ENCODE peak calls at places on chromosomes 12 and 14, in seven cellular contexts. Y is cardiac muscle cell; N is neural progenitor cell; K is endothelial cell; U is CD8-positive, alpha-beta T cell; L is nephron progenitor cell; Q is sigmoid colon. B is an unnamed sample.

GRCh38 chr14:74127634-74128033 is 42.9 kb downstream of the LIN52 start:
- DNase-seq in Q (no peak), U (no peak), Y (no peak), L (no peak), K (no peak), N (no peak), B (no peak)

GRCh38 chr14:21106191-21106505 is 5.3 kb downstream of the TMEM253 start:
- DNase-seq in Y (peak), L (no peak), U (no peak), N (no peak), Q (no peak), K (no peak), B (no peak)

GRCh38 chr12:4855121-4855924 is 54.4 kb upstream of the KCNA1 start:
- DNase-seq in Q (peak), U (peak), N (peak), L (peak), Y (peak), K (peak), B (peak)

GRCh38 chr12:104643921-104644669 is 187.3 kb downstream of the CHST11 start:
- DNase-seq in K (no peak), N (no peak), L (no peak), Y (no peak), U (no peak), Q (no peak), B (no peak)

GRCh38 chr12:94372379-94372930 is 87.2 kb downstream of the CEP83 start:
- DNase-seq in Y (no peak), Q (no peak), N (no peak), L (no peak), K (no peak), U (no peak), B (no peak)

GRCh38 chr12:50677858-50678257 is 86.0 kb upstream of the ATF1 start:
- DNase-seq in U (no peak), Y (peak), N (no peak), K (no peak), Q (no peak), L (no peak), B (no peak)

GRCh38 chr14:100288382-100289185 is 17.7 kb downstream of the SLC25A29 start:
- DNase-seq in Q (no peak), U (no peak), N (no peak), K (no peak), L (no peak), Y (no peak), B (no peak)

GRCh38 chr14:30580616-30581282 is 21.8 kb downstream of the G2E3 start:
- DNase-seq in U (no peak), N (no peak), K (no peak), L (no peak), Y (peak), Q (no peak), B (no peak)

GRCh38 chr12:10623131-10623530 is 9.7 kb upstream of the MAGOHB start:
- DNase-seq in L (no peak), N (no peak), Y (no peak), K (no peak), Q (no peak), U (no peak), B (no peak)

GRCh38 chr12:92740421-92740820 is 37.6 kb downstream of the PLEKHG7 start:
- DNase-seq in K (no peak), Y (peak), L (no peak), U (no peak), Q (no peak), N (no peak), B (no peak)

GRCh38 chr14:97783001-97783400 is 985.8 kb downstream of the VRK1 start:
- DNase-seq in Y (no peak), L (no peak), N (no peak), Q (no peak), U (no peak), K (no peak), B (no peak)

GRCh38 chr12:105659355-105660075 is 329.0 kb downstream of the C12orf75 start:
- DNase-seq in N (no peak), L (no peak), U (no peak), Q (no peak), Y (no peak), K (no peak), B (no peak)

GRCh38 chr14:64636208-64636979 is 67.8 kb upstream of the PLEKHG3 start:
- DNase-seq in U (peak), Q (peak), K (peak), Y (peak), L (peak), N (peak), B (peak)

GRCh38 chr14:24317141-24317927 is 6.0 kb downstream of the LTB4R start:
- DNase-seq in U (no peak), Q (no peak), K (no peak), L (no peak), N (no peak), Y (peak), B (no peak)

GRCh38 chr14:24316597-24316950 is 5.3 kb downstream of the LTB4R start:
- DNase-seq in Y (no peak), U (no peak), Q (peak), K (no peak), N (no peak), L (no peak), B (no peak)

GRCh38 chr14:24314377-24315193 is 3.3 kb downstream of the LTB4R start:
- DNase-seq in Y (no peak), Q (no peak), L (no peak), U (no peak), N (no peak), K (no peak), B (no peak)

GRCh38 chr14:24315243-24315806 is 4.0 kb downstream of the LTB4R start:
- DNase-seq in K (no peak), L (no peak), Q (no peak), Y (no peak), U (no peak), N (no peak), B (no peak)

GRCh38 chr14:24315807-24316596 is 4.7 kb downstream of the LTB4R start:
- DNase-seq in Y (peak), K (no peak), L (no peak), U (no peak), Q (no peak), N (no peak), B (peak)
- TF ChIP-seq CTCF in Y (peak), K (no peak), L (no peak), U (no peak), Q (no peak), N (no peak), B (no peak)

GRCh38 chr12:109572506-109572845 is 828 bp downstream of the MMAB start:
- DNase-seq in Q (no peak), U (no peak), K (no peak), Y (no peak), L (no peak), N (no peak), B (no peak)
- TF ChIP-seq CTCF in Q (no peak), U (no peak), K (no peak), Y (no peak), L (no peak), N (no peak), B (no peak)

GRCh38 chr12:6373022-6373787 is 2.2 kb downstream of the SCNN1A start:
- DNase-seq in L (no peak), U (no peak), Q (peak), Y (no peak), N (no peak), K (no peak), B (no peak)

GRCh38 chr12:6369916-6370575 is 5.3 kb downstream of the SCNN1A start:
- DNase-seq in L (no peak), Y (no peak), U (no peak), K (no peak), N (no peak), Q (no peak), B (no peak)

GRCh38 chr12:6372403-6373003 is 2.9 kb downstream of the SCNN1A start:
- DNase-seq in U (no peak), L (no peak), K (no peak), N (peak), Q (peak), Y (peak), B (no peak)

GRCh38 chr12:6370576-6370935 is 4.8 kb downstream of the SCNN1A start:
- DNase-seq in Y (no peak), N (no peak), Q (peak), L (no peak), U (no peak), K (no peak), B (no peak)

DNA sequence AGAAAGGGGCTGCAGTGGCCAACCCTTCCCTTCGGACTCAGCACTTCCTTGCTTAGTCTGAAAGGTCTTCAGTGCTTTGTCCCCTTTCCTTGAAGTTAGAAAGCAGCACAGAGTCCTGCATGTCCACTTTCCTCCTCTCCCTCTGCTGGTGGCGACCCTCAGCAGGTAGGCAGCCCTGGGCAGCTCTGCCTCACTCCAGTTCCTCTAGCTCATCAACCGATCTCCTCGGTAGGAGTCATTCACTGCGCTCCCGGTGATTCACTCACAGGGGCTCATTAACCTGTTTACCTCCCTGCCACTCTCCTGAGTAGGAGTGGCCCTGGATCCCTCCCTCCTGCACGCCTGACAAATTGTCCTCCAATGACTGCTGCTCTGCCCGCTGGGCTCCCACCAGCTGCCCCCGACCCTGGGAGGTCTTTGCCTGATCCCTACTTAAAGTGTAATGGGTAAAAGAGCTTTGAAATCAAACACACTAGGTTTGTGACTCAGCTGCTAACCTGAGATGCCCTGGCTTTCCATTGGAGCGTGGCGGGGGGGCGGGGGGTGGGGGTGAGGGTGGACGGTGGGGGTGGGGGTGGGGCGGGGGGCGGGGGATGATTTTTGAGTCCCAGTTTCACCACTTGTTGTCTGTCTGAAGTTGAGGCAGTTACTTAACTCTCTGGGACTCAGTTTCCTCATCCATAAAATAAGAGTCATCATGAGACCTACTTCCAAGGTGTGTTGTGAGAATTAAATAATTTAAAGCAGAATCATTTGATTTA is 4.2 kb downstream of the SCNN1A start:
- DNase-seq in U (no peak), Q (peak), L (peak), K (peak), N (peak), Y (peak), B (no peak)
- TF ChIP-seq CTCF in U (no peak), Q (no peak), L (no peak), K (no peak), N (peak), Y (peak), B (no peak)

DNA sequence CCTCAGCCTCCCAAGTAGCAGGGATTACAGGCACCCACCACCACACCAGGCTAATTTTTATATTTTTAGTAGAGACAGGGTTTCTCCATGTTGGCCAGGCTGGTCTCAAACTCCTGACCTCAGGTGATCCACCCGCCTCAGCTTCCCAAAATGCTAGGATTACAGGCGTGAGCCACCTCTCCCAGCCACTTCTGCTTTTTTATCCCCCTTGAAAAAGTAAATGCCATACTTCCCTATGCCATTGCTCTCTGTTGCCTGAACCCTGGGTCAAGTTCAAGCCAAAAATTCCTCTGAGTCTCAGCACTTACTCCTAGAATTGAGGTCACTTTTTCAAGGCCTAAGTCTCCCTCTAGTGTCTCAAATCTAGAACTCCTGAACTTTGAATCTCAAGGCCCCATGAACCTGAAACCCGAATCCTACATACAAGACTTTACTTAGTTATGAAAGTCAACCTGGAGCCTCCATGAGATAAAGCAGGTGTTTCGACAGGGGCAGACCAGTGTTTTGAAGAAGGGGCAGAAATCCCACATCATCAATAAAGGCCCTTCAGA is 1.4 kb upstream of the APOBEC1 start:
- DNase-seq in N (no peak), K (no peak), U (no peak), Q (no peak), Y (no peak), L (no peak), B (no peak)
- TF ChIP-seq CTCF in N (peak), K (peak), U (no peak), Q (no peak), Y (peak), L (peak), B (peak)

DNA sequence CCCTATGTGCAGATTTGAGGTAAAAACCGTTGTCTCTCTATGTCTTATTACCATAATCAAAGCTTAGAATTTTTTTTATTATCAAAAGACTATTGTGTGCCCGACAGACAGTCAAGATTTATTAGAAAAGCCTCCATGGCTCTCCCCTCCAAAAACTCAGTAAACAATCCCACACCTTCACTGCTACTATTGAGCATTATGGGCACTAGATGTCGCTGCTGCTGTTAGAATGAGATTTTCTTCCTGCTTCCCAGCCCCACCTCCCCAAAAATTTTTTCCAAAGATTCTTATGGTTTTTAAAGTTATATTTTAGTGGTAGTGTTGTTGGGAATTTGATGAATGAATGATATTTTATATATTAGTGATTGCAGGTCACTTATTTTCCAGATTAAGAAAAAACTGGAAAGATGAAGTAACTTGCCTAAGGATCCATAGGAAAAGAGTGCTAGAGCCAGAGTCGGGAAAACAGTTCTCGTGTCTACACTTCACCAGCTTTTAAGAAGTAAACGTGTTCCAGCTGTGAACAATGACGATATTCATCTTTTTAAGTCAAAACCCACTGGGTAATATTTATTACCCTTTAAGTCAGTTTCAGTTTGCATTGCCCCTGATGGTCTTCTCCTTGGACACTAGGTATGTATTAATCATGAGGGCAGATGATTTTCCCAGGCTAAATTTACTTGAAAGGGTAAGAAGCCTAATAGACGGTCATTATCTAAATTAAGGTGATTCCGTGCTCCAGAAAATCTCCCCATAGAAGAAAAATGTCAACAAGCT is 12.2 kb upstream of the FOXG1 start:
- DNase-seq in U (no peak), N (peak), Y (peak), Q (no peak), L (peak), K (peak), B (no peak)
- TF ChIP-seq CTCF in U (no peak), N (peak), Y (peak), Q (no peak), L (peak), K (no peak), B (peak)

DNA sequence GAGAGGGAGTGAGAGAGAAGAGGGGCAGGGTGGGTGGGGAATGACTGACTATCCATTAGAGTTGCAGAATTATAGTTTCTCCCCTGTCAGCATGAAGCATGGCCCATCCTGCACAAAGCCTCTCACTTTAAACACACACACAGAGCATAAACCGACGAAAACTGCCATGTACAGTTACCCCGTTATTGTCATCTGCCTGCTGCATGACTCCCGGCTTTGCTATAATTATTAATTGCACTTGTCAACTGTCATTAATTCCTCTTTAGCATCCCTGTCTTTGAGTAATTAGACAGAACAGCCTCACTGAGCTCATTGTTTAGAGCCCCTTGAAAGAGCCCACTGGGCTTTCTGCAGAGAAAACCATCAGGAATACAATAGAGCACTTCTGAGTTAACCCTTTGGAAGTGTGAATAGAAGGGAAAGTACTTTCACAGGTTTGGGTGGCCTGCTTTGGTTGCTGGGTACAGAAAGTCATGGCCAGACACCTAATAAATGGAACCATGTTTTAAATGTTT is 307.2 kb upstream of the SOX5 start:
- DNase-seq in U (no peak), N (peak), Y (no peak), Q (no peak), L (no peak), K (no peak), B (no peak)
- TF ChIP-seq CTCF in U (no peak), N (no peak), Y (no peak), Q (no peak), L (no peak), K (no peak), B (no peak)

B was measured in glutamatergic neuron.